ENCODE peak calls at places on chromosome 20, in seven cellular contexts. S is IMR-90; V is uterus; K is BJ; I is mucosa of descending colon; L is PC-3; Z is effector memory CD4-positive, alpha-beta T cell. D is an unnamed sample. For H3K36me3, the result is how much of the 10 kb centered on the place peaks cover.

GRCh38 chr20:63807654-63808053 is 23.4 kb downstream of the ZBTB46 start:
- DNase-seq in K (no peak), V (no peak), I (no peak), S (no peak), L (no peak), Z (no peak), D (no peak)

GRCh38 chr20:48186915-48187314 is 401.6 kb upstream of the SULF2 start:
- DNase-seq in L (no peak), I (no peak), K (no peak), Z (no peak), V (no peak), S (no peak), D (no peak)

GRCh38 chr20:32236819-32237218 is 29.1 kb downstream of the POFUT1 start:
- DNase-seq in K (no peak), I (no peak), Z (no peak), V (no peak), S (no peak), L (no peak), D (no peak)

GRCh38 chr20:61609461-61609860 is 357.4 kb downstream of the CDH4 start:
- DNase-seq in S (no peak), L (no peak), V (no peak), I (no peak), Z (no peak), K (no peak), D (no peak)

GRCh38 chr20:62907377-62908317 is 18.7 kb downstream of the DIDO1 start:
- DNase-seq in Z (no peak), L (no peak), K (no peak), S (peak), V (no peak), I (no peak), D (peak)

GRCh38 chr20:23254034-23254433 is 96.6 kb upstream of the NXT1 start:
- DNase-seq in V (no peak), I (no peak), Z (no peak), L (no peak), S (no peak), K (no peak), D (no peak)

GRCh38 chr20:1702288-1702687 is 44.7 kb upstream of the SIRPG start:
- DNase-seq in I (no peak), K (no peak), S (no peak), V (no peak), Z (no peak), L (no peak), D (no peak)

GRCh38 chr20:52331655-52332054 is 140.1 kb upstream of the ZFP64 start:
- DNase-seq in Z (no peak), V (no peak), S (no peak), K (no peak), L (no peak), I (no peak), D (no peak)

GRCh38 chr20:44651507-44652373 is at the start of gene ADA:
- DNase-seq in I (peak), K (no peak), S (peak), V (peak), L (peak), Z (peak), D (peak)

GRCh38 chr20:47348539-47349142 is 7.9 kb downstream of the ZMYND8 start:
- DNase-seq in S (no peak), Z (no peak), L (no peak), V (no peak), I (no peak), K (no peak), D (no peak)

GRCh38 chr20:19735446-19735845 is 22.6 kb upstream of the RIN2 start:
- DNase-seq in S (peak), L (peak), K (no peak), Z (no peak), I (peak), V (peak), D (peak)

GRCh38 chr20:5658897-5659296 is 91.3 kb upstream of the SHLD1 start:
- DNase-seq in K (peak), S (peak), Z (no peak), L (peak), I (peak), V (peak), D (peak)
- H3K4me3 ChIP-seq in K (no peak), S (no peak), Z (no peak), L (no peak), I (no peak), V (no peak), D (no peak)

GRCh38 chr20:8621021-8621420 is 447.9 kb upstream of the PLCB4 start:
- DNase-seq in V (no peak), I (no peak), K (no peak), S (no peak), Z (no peak), L (no peak), D (peak)

GRCh38 chr20:8616792-8617191 is 452.1 kb upstream of the PLCB4 start:
- DNase-seq in L (no peak), S (peak), Z (no peak), V (no peak), I (no peak), K (peak), D (no peak)
- H3K36me3 ChIP-seq in L (under half), S (under half), Z (under half), V (under half), I (under half), K (under half), D (under half)

GRCh38 chr20:57717797-57718196 is 8.0 kb upstream of the PMEPA1 start:
- DNase-seq in L (peak), V (no peak), S (no peak), I (no peak), K (no peak), Z (no peak), D (peak)

GRCh38 chr20:57716893-57717292 is 7.1 kb upstream of the PMEPA1 start:
- DNase-seq in Z (no peak), V (no peak), L (no peak), I (no peak), S (no peak), K (no peak), D (no peak)

GRCh38 chr20:57716202-57716601 is 6.4 kb upstream of the PMEPA1 start:
- DNase-seq in I (no peak), K (no peak), L (peak), S (peak), V (no peak), Z (no peak), D (no peak)

GRCh38 chr20:57719951-57720350 is 10.1 kb upstream of the PMEPA1 start:
- DNase-seq in Z (no peak), S (no peak), V (no peak), K (no peak), I (no peak), L (no peak), D (no peak)

GRCh38 chr20:57718490-57719009 is 8.7 kb upstream of the PMEPA1 start:
- DNase-seq in Z (peak), V (peak), S (peak), K (peak), L (peak), I (peak), D (peak)
- H3K4me3 ChIP-seq in Z (peak), V (peak), S (peak), K (peak), L (peak), I (no peak), D (peak)

GRCh38 chr20:36018208-36018988 is 50.0 kb downstream of the CNBD2 start:
- DNase-seq in Z (no peak), I (peak), S (no peak), V (no peak), K (no peak), L (no peak), D (no peak)
- H3K36me3 ChIP-seq in Z (under half), I (under half), S (under half), V (under half), K (under half), L (under half), D (under half)